ENCODE peak calls at places on chromosomes 2 and 18, in four cellular contexts. Y is HEK293T; G is activated CD8-positive, alpha-beta memory T cell treated with anti-CD3 and anti-CD28 coated beads for 48 hours; W is left ventricle myocardium inferior. N is an unnamed sample.

GRCh38 chr2:128639693-128640092 is 321.0 kb upstream of the HS6ST1 start:
- DNase-seq in Y (no peak), G (no peak), W (no peak), N (no peak)

GRCh38 chr2:226256709-226257401 is 542.8 kb downstream of the IRS1 start:
- DNase-seq in Y (no peak), G (no peak), W (no peak), N (no peak)

GRCh38 chr2:27992787-27993747 is 102.5 kb downstream of the BABAM2 start:
- DNase-seq in G (no peak), W (no peak), Y (no peak), N (no peak)

GRCh38 chr2:128271186-128271890 is 47.3 kb downstream of the HS6ST1 start:
- DNase-seq in W (no peak), Y (no peak), G (no peak), N (peak; percentile 59)

GRCh38 chr2:231604101-231604684 is 11.5 kb downstream of the TEX44 start:
- DNase-seq in Y (no peak), G (peak; percentile 30), W (peak; percentile 46), N (peak; percentile 41)

GRCh38 chr2:56474412-56475158 is 290.8 kb downstream of the CCDC85A start:
- DNase-seq in G (no peak), W (no peak), Y (peak; percentile 41), N (no peak)

GRCh38 chr18:28884304-28884703 is 707.4 kb upstream of the CDH2 start:
- DNase-seq in Y (no peak), G (no peak), W (no peak), N (no peak)

GRCh38 chr2:137938204-137938603 is 26.1 kb upstream of the HNMT start:
- DNase-seq in W (no peak), Y (no peak), G (no peak), N (no peak)

GRCh38 chr2:17252258-17252657 is 266.0 kb downstream of the RAD51AP2 start:
- DNase-seq in W (no peak), G (no peak), Y (no peak), N (no peak)

GRCh38 chr2:111071480-111072143 is 49.1 kb upstream of the BCL2L11 start:
- DNase-seq in W (no peak), Y (no peak), G (no peak), N (no peak)

GRCh38 chr2:188404341-188405004 is 112.8 kb downstream of the GULP1 start:
- DNase-seq in W (no peak), G (no peak), Y (no peak), N (no peak)

GRCh38 chr2:180063494-180063893 is 56.4 kb upstream of the CWC22 start:
- DNase-seq in W (no peak), Y (no peak), G (no peak), N (no peak)

GRCh38 chr2:179393481-179393880 is 128.8 kb upstream of the SESTD1 start:
- DNase-seq in G (no peak), W (no peak), Y (no peak), N (no peak)

GRCh38 chr2:163909411-163910080 is 173.7 kb upstream of the FIGN start:
- DNase-seq in G (no peak), Y (no peak), W (no peak), N (peak; percentile 60)

GRCh38 chr18:4762399-4762798 is 307.3 kb upstream of the DLGAP1 start:
- DNase-seq in Y (no peak), W (no peak), G (no peak), N (no peak)

GRCh38 chr2:102603904-102604303 is 15.4 kb upstream of the SLC9A2 start:
- DNase-seq in G (no peak), W (no peak), Y (no peak), N (no peak)

GRCh38 chr2:53259395-53260009 is 508.1 kb upstream of the CHAC2 start:
- DNase-seq in Y (no peak), G (no peak), W (no peak), N (no peak)

GRCh38 chr2:23828256-23828980 is 98.5 kb downstream of the ATAD2B start:
- DNase-seq in W (no peak), Y (no peak), G (no peak), N (no peak)

GRCh38 chr2:235661136-235661535 is 167.3 kb downstream of the AGAP1 start:
- DNase-seq in G (no peak), W (no peak), Y (no peak), N (no peak)

GRCh38 chr2:135246856-135247255 is 194.8 kb downstream of the RAB3GAP1 start:
- DNase-seq in Y (no peak), W (no peak), G (no peak), N (no peak)

GRCh38 chr2:29753676-29754444 is 167.5 kb downstream of the ALK start:
- DNase-seq in G (no peak), W (no peak), Y (no peak), N (no peak)

GRCh38 chr2:9264301-9264700 is 57.7 kb downstream of the ASAP2 start:
- DNase-seq in W (no peak), Y (no peak), G (no peak), N (no peak)

GRCh38 chr2:109368798-109369197 is 239.8 kb downstream of the SH3RF3 start:
- DNase-seq in Y (no peak), G (no peak), W (no peak), N (no peak)

GRCh38 chr2:191748050-191748449 is 70.1 kb downstream of the NABP1 start:
- DNase-seq in G (no peak), Y (no peak), W (no peak), N (no peak)

GRCh38 chr2:146994246-146994645 is 850.6 kb upstream of the ACVR2A start:
- DNase-seq in G (no peak), Y (no peak), W (no peak), N (no peak)

GRCh38 chr2:26492749-26493515 is 15.0 kb upstream of the OTOF start:
- DNase-seq in W (no peak), G (no peak), Y (no peak), N (no peak)

GRCh38 chr2:132038179-132038882 is 123.4 kb downstream of the ANKRD30BL start:
- DNase-seq in Y (peak; percentile 5), G (no peak), W (no peak), N (no peak)

N was measured in tibial artery.